ENCODE peak calls at places on chromosomes 2 and 18, in six cellular contexts. I is WTC11; K is CD8-positive, alpha-beta memory T cell; Y is GM12891; R is activated effector memory CD4-positive, alpha-beta T cell treated with anti-CD3 and anti-CD28 coated beads, Interleukin-2, amount 50 U/mL, for 16 hours; N is MV-4-11. A is an unnamed sample.

GRCh38 chr18:63284173-63284765 is 35.3 kb downstream of the BCL2 start:
- DNase-seq in I (no peak), K (no peak), Y (no peak), R (no peak), N (no peak), A (no peak)

GRCh38 chr2:3257166-3257565 is 120.5 kb downstream of the EIPR1 start:
- DNase-seq in I (peak), K (no peak), Y (no peak), R (no peak), N (no peak), A (no peak)

GRCh38 chr2:235931676-235932075 is 236.5 kb downstream of the GBX2 start:
- DNase-seq in I (no peak), K (no peak), Y (no peak), R (no peak), N (no peak), A (no peak)

GRCh38 chr2:219252570-219252899 is 508 bp upstream of the TUBA4B start:
- DNase-seq in I (no peak), K (peak), Y (no peak), R (peak), N (no peak), A (no peak)

GRCh38 chr2:193963472-193964119 is 1693.4 kb upstream of the SLC39A10 start:
- DNase-seq in I (peak), K (no peak), Y (no peak), R (no peak), N (no peak), A (peak)

GRCh38 chr18:26386002-26386401 is 159.8 kb downstream of the TAF4B start:
- DNase-seq in I (no peak), K (no peak), Y (no peak), R (no peak), N (no peak), A (no peak)

GRCh38 chr18:58338961-58339722 is 289.7 kb downstream of the ALPK2 start:
- DNase-seq in I (peak), K (no peak), Y (no peak), R (no peak), N (no peak), A (no peak)

GRCh38 chr2:199603748-199604291 is 146.1 kb upstream of the SATB2 start:
- DNase-seq in I (peak), K (no peak), Y (no peak), R (no peak), N (no peak), A (no peak)

GRCh38 chr2:238601433-238602222 is 174.9 kb downstream of the ASB1 start:
- DNase-seq in I (no peak), K (no peak), Y (no peak), R (no peak), N (no peak), A (no peak)

GRCh38 chr2:237140689-237141285 is 55.1 kb downstream of the COPS8 start:
- DNase-seq in I (no peak), K (no peak), Y (no peak), R (no peak), N (no peak), A (no peak)

GRCh38 chr18:48914581-48915251 is 36.0 kb downstream of the SMAD7 start:
- DNase-seq in I (no peak), K (peak), Y (no peak), R (peak), N (no peak), A (no peak)

GRCh38 chr18:23247363-23247762 is 112.1 kb downstream of the CABLES1 start:
- DNase-seq in I (no peak), K (no peak), Y (no peak), R (no peak), N (no peak), A (no peak)

GRCh38 chr2:234953116-234954031 is 1.6 kb downstream of the SH3BP4 start:
- DNase-seq in I (peak), K (no peak), Y (no peak), R (peak), N (no peak), A (no peak)

GRCh38 chr2:191597186-191597751 is 80.7 kb upstream of the NABP1 start:
- DNase-seq in I (no peak), K (no peak), Y (no peak), R (no peak), N (no peak), A (no peak)

GRCh38 chr2:43224131-43224570 is 2.3 kb downstream of the ZFP36L2 start:
- DNase-seq in I (peak), K (peak), Y (no peak), R (peak), N (peak), A (peak)

GRCh38 chr2:149365826-149366583 is 35.6 kb downstream of the LYPD6 start:
- DNase-seq in I (no peak), K (no peak), Y (no peak), R (no peak), N (no peak), A (no peak)

GRCh38 chr2:73979021-73979420 is 5.7 kb upstream of the TET3 start:
- DNase-seq in I (no peak), K (peak), Y (no peak), R (peak), N (no peak), A (no peak)

GRCh38 chr2:206442854-206443734 is at the start of gene ADAM23:
- DNase-seq in I (peak), K (peak), Y (peak), R (peak), N (no peak), A (no peak)

GRCh38 chr2:160736629-160737028 is 243.0 kb upstream of the RBMS1 start:
- DNase-seq in I (no peak), K (no peak), Y (no peak), R (no peak), N (no peak), A (no peak)

A was measured in Kasumi-1.